ENCODE peak calls at places on chromosomes 3 and 15, in six cellular contexts. One of them, this sample, is unnamed.

GRCh38 chr3:132180337-132180791 is 136.8 kb upstream of the ACP3 start:
- DNase-seq in tibial artery: no peak
- DNase-seq in effector memory CD8-positive, alpha-beta T cell: no peak
- DNase-seq in endothelial cell: peak
- DNase-seq in T-helper 1 cell: no peak
- DNase-seq in neural progenitor cell: peak
- DNase-seq in this sample: peak

GRCh38 chr15:76973362-76973743 is 21.6 kb upstream of the PSTPIP1 start:
- DNase-seq in tibial artery: no peak
- DNase-seq in effector memory CD8-positive, alpha-beta T cell: peak
- DNase-seq in endothelial cell: peak
- DNase-seq in T-helper 1 cell: peak
- DNase-seq in neural progenitor cell: peak
- DNase-seq in this sample: peak

GRCh38 chr3:108125550-108126071 is 34.8 kb upstream of the CD47 start:
- DNase-seq in tibial artery: no peak
- DNase-seq in effector memory CD8-positive, alpha-beta T cell: peak
- DNase-seq in endothelial cell: peak
- DNase-seq in T-helper 1 cell: peak
- DNase-seq in neural progenitor cell: peak
- DNase-seq in this sample: peak

GRCh38 chr15:31371520-31372240 is 45.0 kb downstream of the KLF13 start:
- DNase-seq in tibial artery: no peak
- DNase-seq in effector memory CD8-positive, alpha-beta T cell: no peak
- DNase-seq in endothelial cell: no peak
- DNase-seq in T-helper 1 cell: no peak
- DNase-seq in neural progenitor cell: no peak
- DNase-seq in this sample: no peak

GRCh38 chr3:159443266-159443665 is 545.4 kb upstream of the IL12A start:
- DNase-seq in tibial artery: no peak
- DNase-seq in effector memory CD8-positive, alpha-beta T cell: no peak
- DNase-seq in endothelial cell: no peak
- DNase-seq in T-helper 1 cell: no peak
- DNase-seq in neural progenitor cell: no peak
- DNase-seq in this sample: no peak

GRCh38 chr3:6657591-6657990 is 203.3 kb upstream of the GRM7 start:
- DNase-seq in tibial artery: no peak
- DNase-seq in effector memory CD8-positive, alpha-beta T cell: no peak
- DNase-seq in endothelial cell: no peak
- DNase-seq in T-helper 1 cell: no peak
- DNase-seq in neural progenitor cell: no peak
- DNase-seq in this sample: no peak

GRCh38 chr15:41513282-41514227 is at the start of gene LTK:
- DNase-seq in tibial artery: no peak
- DNase-seq in effector memory CD8-positive, alpha-beta T cell: no peak
- DNase-seq in endothelial cell: no peak
- DNase-seq in T-helper 1 cell: no peak
- DNase-seq in neural progenitor cell: peak
- DNase-seq in this sample: no peak

GRCh38 chr3:134029256-134029733 is 430 bp downstream of the SLCO2A1 start:
- DNase-seq in tibial artery: no peak
- DNase-seq in effector memory CD8-positive, alpha-beta T cell: no peak
- DNase-seq in endothelial cell: no peak
- DNase-seq in T-helper 1 cell: no peak
- DNase-seq in neural progenitor cell: no peak
- DNase-seq in this sample: no peak

GRCh38 chr3:170689218-170689874 is 103.5 kb upstream of the SLC7A14 start:
- DNase-seq in tibial artery: peak
- DNase-seq in effector memory CD8-positive, alpha-beta T cell: no peak
- DNase-seq in endothelial cell: peak
- DNase-seq in T-helper 1 cell: no peak
- DNase-seq in neural progenitor cell: peak
- DNase-seq in this sample: no peak

GRCh38 chr15:41557673-41558399 is 1.2 kb upstream of the TYRO3 start:
- DNase-seq in tibial artery: no peak
- DNase-seq in effector memory CD8-positive, alpha-beta T cell: peak
- DNase-seq in endothelial cell: peak
- DNase-seq in T-helper 1 cell: peak
- DNase-seq in neural progenitor cell: peak
- DNase-seq in this sample: no peak

GRCh38 chr3:151777880-151778279 is 36.0 kb upstream of the AADAC start:
- DNase-seq in tibial artery: no peak
- DNase-seq in effector memory CD8-positive, alpha-beta T cell: no peak
- DNase-seq in endothelial cell: no peak
- DNase-seq in T-helper 1 cell: no peak
- DNase-seq in neural progenitor cell: no peak
- DNase-seq in this sample: no peak

GRCh38 chr3:126105691-126106187 is 21.8 kb upstream of the SLC41A3 start:
- DNase-seq in tibial artery: peak
- DNase-seq in effector memory CD8-positive, alpha-beta T cell: no peak
- DNase-seq in endothelial cell: no peak
- DNase-seq in T-helper 1 cell: no peak
- DNase-seq in neural progenitor cell: no peak
- DNase-seq in this sample: no peak

GRCh38 chr3:8622873-8623725 is 21.5 kb downstream of the SSUH2 start:
- DNase-seq in tibial artery: peak
- DNase-seq in effector memory CD8-positive, alpha-beta T cell: peak
- DNase-seq in endothelial cell: peak
- DNase-seq in T-helper 1 cell: no peak
- DNase-seq in neural progenitor cell: peak
- DNase-seq in this sample: peak

GRCh38 chr3:82586414-82586813 is 825.0 kb upstream of the GBE1 start:
- DNase-seq in tibial artery: no peak
- DNase-seq in effector memory CD8-positive, alpha-beta T cell: no peak
- DNase-seq in endothelial cell: no peak
- DNase-seq in T-helper 1 cell: no peak
- DNase-seq in neural progenitor cell: no peak
- DNase-seq in this sample: no peak

GRCh38 chr3:34001022-34001421 is 202.6 kb downstream of the PDCD6IP start:
- DNase-seq in tibial artery: no peak
- DNase-seq in effector memory CD8-positive, alpha-beta T cell: no peak
- DNase-seq in endothelial cell: no peak
- DNase-seq in T-helper 1 cell: no peak
- DNase-seq in neural progenitor cell: peak
- DNase-seq in this sample: no peak

GRCh38 chr3:2847062-2847841 is 262.9 kb downstream of the IL5RA start:
- DNase-seq in tibial artery: no peak
- DNase-seq in effector memory CD8-positive, alpha-beta T cell: no peak
- DNase-seq in endothelial cell: no peak
- DNase-seq in T-helper 1 cell: no peak
- DNase-seq in neural progenitor cell: no peak
- DNase-seq in this sample: no peak

GRCh38 chr3:189964623-189965022 is 156.1 kb downstream of the P3H2 start:
- DNase-seq in tibial artery: no peak
- DNase-seq in effector memory CD8-positive, alpha-beta T cell: no peak
- DNase-seq in endothelial cell: no peak
- DNase-seq in T-helper 1 cell: no peak
- DNase-seq in neural progenitor cell: no peak
- DNase-seq in this sample: no peak

GRCh38 chr15:47384316-47384715 is 333.0 kb upstream of the SEMA6D start:
- DNase-seq in tibial artery: no peak
- DNase-seq in effector memory CD8-positive, alpha-beta T cell: no peak
- DNase-seq in endothelial cell: peak
- DNase-seq in T-helper 1 cell: no peak
- DNase-seq in neural progenitor cell: peak
- DNase-seq in this sample: no peak

GRCh38 chr3:140859592-140860336 is 81.9 kb upstream of the SLC25A36 start:
- DNase-seq in tibial artery: no peak
- DNase-seq in effector memory CD8-positive, alpha-beta T cell: no peak
- DNase-seq in endothelial cell: no peak
- DNase-seq in T-helper 1 cell: no peak
- DNase-seq in neural progenitor cell: peak
- DNase-seq in this sample: no peak

GRCh38 chr3:119309591-119309990 is 15.4 kb downstream of the ARHGAP31 start:
- DNase-seq in tibial artery: no peak
- DNase-seq in effector memory CD8-positive, alpha-beta T cell: no peak
- DNase-seq in endothelial cell: no peak
- DNase-seq in T-helper 1 cell: no peak
- DNase-seq in neural progenitor cell: no peak
- DNase-seq in this sample: no peak

GRCh38 chr3:148101061-148101460 is 596.6 kb upstream of the AGTR1 start:
- DNase-seq in tibial artery: no peak
- DNase-seq in effector memory CD8-positive, alpha-beta T cell: no peak
- DNase-seq in endothelial cell: no peak
- DNase-seq in T-helper 1 cell: no peak
- DNase-seq in neural progenitor cell: no peak
- DNase-seq in this sample: no peak

GRCh38 chr3:18767756-18768303 is 342.7 kb upstream of the SATB1 start:
- DNase-seq in tibial artery: no peak
- DNase-seq in effector memory CD8-positive, alpha-beta T cell: no peak
- DNase-seq in endothelial cell: no peak
- DNase-seq in T-helper 1 cell: no peak
- DNase-seq in neural progenitor cell: no peak
- DNase-seq in this sample: no peak

GRCh38 chr15:33068531-33068990 is 126.0 kb downstream of the FMN1 start:
- DNase-seq in tibial artery: peak
- DNase-seq in effector memory CD8-positive, alpha-beta T cell: no peak
- DNase-seq in endothelial cell: no peak
- DNase-seq in T-helper 1 cell: no peak
- DNase-seq in neural progenitor cell: peak
- DNase-seq in this sample: no peak

GRCh38 chr3:111649180-111649579 is 54.0 kb upstream of the ZBED2 start:
- DNase-seq in tibial artery: no peak
- DNase-seq in effector memory CD8-positive, alpha-beta T cell: no peak
- DNase-seq in endothelial cell: no peak
- DNase-seq in T-helper 1 cell: no peak
- DNase-seq in neural progenitor cell: no peak
- DNase-seq in this sample: no peak

GRCh38 chr3:39485547-39485946 is 18.1 kb downstream of the MOBP start:
- DNase-seq in tibial artery: no peak
- DNase-seq in effector memory CD8-positive, alpha-beta T cell: no peak
- DNase-seq in endothelial cell: no peak
- DNase-seq in T-helper 1 cell: no peak
- DNase-seq in neural progenitor cell: no peak
- DNase-seq in this sample: no peak

GRCh38 chr3:45499529-45499928 is 95.0 kb upstream of the LIMD1 start:
- DNase-seq in tibial artery: no peak
- DNase-seq in effector memory CD8-positive, alpha-beta T cell: no peak
- DNase-seq in endothelial cell: no peak
- DNase-seq in T-helper 1 cell: no peak
- DNase-seq in neural progenitor cell: no peak
- DNase-seq in this sample: no peak

GRCh38 chr3:161117646-161118045 is 12.5 kb upstream of the B3GALNT1 start:
- DNase-seq in tibial artery: no peak
- DNase-seq in effector memory CD8-positive, alpha-beta T cell: no peak
- DNase-seq in endothelial cell: no peak
- DNase-seq in T-helper 1 cell: no peak
- DNase-seq in neural progenitor cell: no peak
- DNase-seq in this sample: no peak

GRCh38 chr3:179706233-179706632 is 53.4 kb downstream of the USP13 start:
- DNase-seq in tibial artery: no peak
- DNase-seq in effector memory CD8-positive, alpha-beta T cell: no peak
- DNase-seq in endothelial cell: no peak
- DNase-seq in T-helper 1 cell: no peak
- DNase-seq in neural progenitor cell: no peak
- DNase-seq in this sample: no peak

GRCh38 chr15:39508536-39508935 is 72.3 kb upstream of the THBS1 start:
- DNase-seq in tibial artery: no peak
- DNase-seq in effector memory CD8-positive, alpha-beta T cell: no peak
- DNase-seq in endothelial cell: no peak
- DNase-seq in T-helper 1 cell: no peak
- DNase-seq in neural progenitor cell: no peak
- DNase-seq in this sample: no peak

GRCh38 chr3:33360136-33360825 is 79.9 kb downstream of the UBP1 start:
- DNase-seq in tibial artery: no peak
- DNase-seq in effector memory CD8-positive, alpha-beta T cell: no peak
- DNase-seq in endothelial cell: no peak
- DNase-seq in T-helper 1 cell: no peak
- DNase-seq in neural progenitor cell: no peak
- DNase-seq in this sample: no peak

GRCh38 chr3:171810278-171811058 is at the start of gene PLD1:
- DNase-seq in tibial artery: peak
- DNase-seq in effector memory CD8-positive, alpha-beta T cell: peak
- DNase-seq in endothelial cell: peak
- DNase-seq in T-helper 1 cell: peak
- DNase-seq in neural progenitor cell: peak
- DNase-seq in this sample: no peak

GRCh38 chr3:186493507-186493906 is 50.7 kb downstream of the CRYGS start:
- DNase-seq in tibial artery: no peak
- DNase-seq in effector memory CD8-positive, alpha-beta T cell: no peak
- DNase-seq in endothelial cell: no peak
- DNase-seq in T-helper 1 cell: no peak
- DNase-seq in neural progenitor cell: no peak
- DNase-seq in this sample: no peak

GRCh38 chr15:98878172-98878571 is 129.4 kb downstream of the PGPEP1L start:
- DNase-seq in tibial artery: no peak
- DNase-seq in effector memory CD8-positive, alpha-beta T cell: no peak
- DNase-seq in endothelial cell: no peak
- DNase-seq in T-helper 1 cell: no peak
- DNase-seq in neural progenitor cell: no peak
- DNase-seq in this sample: no peak

GRCh38 chr15:22890296-22890695 is 51.8 kb downstream of the NIPA2 start:
- DNase-seq in tibial artery: peak
- DNase-seq in effector memory CD8-positive, alpha-beta T cell: no peak
- DNase-seq in endothelial cell: no peak
- DNase-seq in T-helper 1 cell: no peak
- DNase-seq in neural progenitor cell: no peak
- DNase-seq in this sample: no peak

GRCh38 chr3:170240671-170241070 is 18.4 kb downstream of the PRKCI start:
- DNase-seq in tibial artery: no peak
- DNase-seq in effector memory CD8-positive, alpha-beta T cell: no peak
- DNase-seq in endothelial cell: no peak
- DNase-seq in T-helper 1 cell: no peak
- DNase-seq in neural progenitor cell: no peak
- DNase-seq in this sample: no peak

GRCh38 chr3:23856286-23856685 is 50.5 kb downstream of the UBE2E1 start:
- DNase-seq in tibial artery: no peak
- DNase-seq in effector memory CD8-positive, alpha-beta T cell: no peak
- DNase-seq in endothelial cell: no peak
- DNase-seq in T-helper 1 cell: no peak
- DNase-seq in neural progenitor cell: no peak
- DNase-seq in this sample: no peak

GRCh38 chr3:29100292-29100691 is 180.6 kb upstream of the RBMS3 start:
- DNase-seq in tibial artery: no peak
- DNase-seq in effector memory CD8-positive, alpha-beta T cell: no peak
- DNase-seq in endothelial cell: no peak
- DNase-seq in T-helper 1 cell: no peak
- DNase-seq in neural progenitor cell: no peak
- DNase-seq in this sample: no peak

GRCh38 chr3:28716939-28717338 is 368.3 kb upstream of the AZI2 start:
- DNase-seq in tibial artery: no peak
- DNase-seq in effector memory CD8-positive, alpha-beta T cell: no peak
- DNase-seq in endothelial cell: no peak
- DNase-seq in T-helper 1 cell: no peak
- DNase-seq in neural progenitor cell: no peak
- DNase-seq in this sample: no peak

GRCh38 chr3:141828487-141829284 is 47.8 kb upstream of the ATP1B3 start:
- DNase-seq in tibial artery: no peak
- DNase-seq in effector memory CD8-positive, alpha-beta T cell: no peak
- DNase-seq in endothelial cell: no peak
- DNase-seq in T-helper 1 cell: no peak
- DNase-seq in neural progenitor cell: peak
- DNase-seq in this sample: no peak

This sample was measured in KG1.